ENCODE peak calls at places on chromosomes 16 and 17, in five cellular contexts. One of them, this sample, is unnamed.
A peak's percentile ranks its signal among the peaks of the same experiment; 100 is the strongest.

GRCh38 chr16:56610609-56611111 is 2.3 kb downstream of the MT2A start:
- DNase-seq in kidney: no peak
- DNase-seq in GM06990: no peak
- DNase-seq in NCI-H2171 treated with DMSO at 0.1 percent for 48 hours: no peak
- DNase-seq in RKO: no peak
- DNase-seq in this sample: no peak

GRCh38 chr17:79355186-79355585 is 255.7 kb downstream of the RBFOX3 start:
- DNase-seq in kidney: peak; percentile 32
- DNase-seq in GM06990: no peak
- DNase-seq in RKO: no peak
- DNase-seq in NCI-H2171 treated with DMSO at 0.1 percent for 48 hours: no peak
- DNase-seq in this sample: no peak

GRCh38 chr17:7511108-7511507 is 26.9 kb downstream of the POLR2A start:
- DNase-seq in NCI-H2171 treated with DMSO at 0.1 percent for 48 hours: no peak
- DNase-seq in RKO: no peak
- DNase-seq in GM06990: no peak
- DNase-seq in kidney: no peak
- DNase-seq in this sample: no peak

GRCh38 chr17:74798239-74798707 is 22.1 kb upstream of the NAT9 start:
- DNase-seq in RKO: no peak
- DNase-seq in kidney: no peak
- DNase-seq in NCI-H2171 treated with DMSO at 0.1 percent for 48 hours: no peak
- DNase-seq in GM06990: no peak
- DNase-seq in this sample: no peak

GRCh38 chr17:75036643-75037268 is 10.0 kb downstream of the ATP5PD start:
- DNase-seq in GM06990: no peak
- DNase-seq in NCI-H2171 treated with DMSO at 0.1 percent for 48 hours: peak; percentile 88
- DNase-seq in RKO: no peak
- DNase-seq in kidney: peak; percentile 92
- DNase-seq in this sample: peak; percentile 91

GRCh38 chr17:78421534-78422266 is 43.3 kb downstream of the PGS1 start:
- DNase-seq in GM06990: peak; percentile 55
- DNase-seq in RKO: peak; percentile 48
- DNase-seq in kidney: peak; percentile 90
- DNase-seq in NCI-H2171 treated with DMSO at 0.1 percent for 48 hours: peak; percentile 23
- DNase-seq in this sample: peak; percentile 92

GRCh38 chr16:69691980-69692911 is 34.1 kb downstream of the NQO1 start:
- DNase-seq in kidney: no peak
- DNase-seq in NCI-H2171 treated with DMSO at 0.1 percent for 48 hours: no peak
- DNase-seq in GM06990: no peak
- DNase-seq in RKO: peak; percentile 22
- DNase-seq in this sample: no peak

GRCh38 chr17:61843435-61843834 is 19.9 kb downstream of the BRIP1 start:
- DNase-seq in NCI-H2171 treated with DMSO at 0.1 percent for 48 hours: no peak
- DNase-seq in kidney: no peak
- DNase-seq in RKO: no peak
- DNase-seq in GM06990: no peak
- DNase-seq in this sample: no peak

GRCh38 chr17:60256174-60256573 is 106.4 kb downstream of the CA4 start:
- DNase-seq in kidney: no peak
- DNase-seq in RKO: no peak
- DNase-seq in GM06990: no peak
- DNase-seq in NCI-H2171 treated with DMSO at 0.1 percent for 48 hours: no peak
- DNase-seq in this sample: no peak

GRCh38 chr17:9729034-9729650 is 62.2 kb downstream of the DHRS7C start:
- DNase-seq in kidney: no peak
- DNase-seq in GM06990: no peak
- DNase-seq in NCI-H2171 treated with DMSO at 0.1 percent for 48 hours: peak; percentile 54
- DNase-seq in RKO: peak; percentile 64
- DNase-seq in this sample: no peak

This sample was measured in spleen.